ENCODE peak calls at places on chromosomes 11 and 22, in four cellular contexts. J is astrocyte of the spinal cord, T is uterus, C is AG09309. Y is an unnamed sample.

GRCh38 chr11:2555376-2555775 is 110.6 kb downstream of the KCNQ1 start:
- DNase-seq in J (no peak), T (no peak), C (no peak), Y (no peak)

GRCh38 chr11:112241486-112241885 is 15.3 kb downstream of the PTS start:
- DNase-seq in J (peak), T (peak), C (peak), Y (peak)

GRCh38 chr11:129698212-129698611 is 117.4 kb upstream of the TMEM45B start:
- DNase-seq in J (no peak), T (no peak), C (no peak), Y (no peak)

GRCh38 chr22:48153726-48154125 is 1391.3 kb downstream of the TBC1D22A start:
- DNase-seq in J (no peak), T (no peak), C (no peak), Y (no peak)

GRCh38 chr11:108958446-108959123 is 293.7 kb downstream of the DDX10 start:
- DNase-seq in J (peak), T (no peak), C (no peak), Y (no peak)

GRCh38 chr11:43579919-43580276 is 100.6 kb upstream of the HSD17B12 start:
- DNase-seq in J (no peak), T (no peak), C (no peak), Y (no peak)

GRCh38 chr11:47245586-47246357 is 2.8 kb downstream of the ACP2 start:
- DNase-seq in J (no peak), T (no peak), C (no peak), Y (no peak)

GRCh38 chr11:96065379-96065778 is 141.5 kb upstream of the MTMR2 start:
- DNase-seq in J (no peak), T (no peak), C (no peak), Y (no peak)

GRCh38 chr11:2305140-2305861 is 3.5 kb downstream of the TSPAN32 start:
- DNase-seq in J (peak), T (peak), C (peak), Y (no peak)

GRCh38 chr11:111604392-111605009 is 2.3 kb downstream of the SIK2 start:
- DNase-seq in J (peak), T (no peak), C (no peak), Y (peak)

GRCh38 chr11:126564588-126564987 is 209.1 kb downstream of the ST3GAL4 start:
- DNase-seq in J (no peak), T (no peak), C (no peak), Y (no peak)

GRCh38 chr11:109424893-109425292 is 2.9 kb downstream of the C11orf87 start:
- DNase-seq in J (no peak), T (no peak), C (no peak), Y (no peak)

GRCh38 chr11:65382804-65383368 is 440 bp upstream of the SLC25A45 start:
- DNase-seq in J (no peak), T (no peak), C (no peak), Y (no peak)

DNA sequence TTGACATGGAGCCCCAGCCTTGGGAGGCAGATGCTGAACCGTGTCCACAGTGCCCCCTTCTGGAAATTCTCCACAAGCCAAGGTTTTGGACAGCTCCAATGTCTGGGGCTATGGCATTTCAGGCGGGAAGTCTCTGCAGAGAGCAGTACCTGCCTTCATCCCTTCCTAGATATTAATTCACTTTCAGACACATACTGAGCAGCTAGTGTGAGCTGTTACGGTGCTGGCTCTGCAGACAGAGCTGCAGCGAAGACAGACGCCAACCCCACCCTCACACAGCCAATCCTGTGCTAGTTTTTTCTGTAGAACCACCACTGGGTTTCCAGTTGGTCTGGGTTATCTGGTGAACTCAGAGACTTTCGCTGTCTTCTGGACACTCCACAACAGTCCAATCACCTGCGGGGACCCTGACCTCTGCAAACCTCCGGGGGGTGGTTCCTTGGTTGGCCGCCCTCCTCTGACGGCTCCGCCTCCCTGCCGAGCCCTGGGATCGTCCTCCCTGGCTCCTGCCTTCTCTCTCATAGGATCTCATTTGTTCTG is 9.1 kb downstream of the LMF2 start:
- DNase-seq in J (peak), T (no peak), C (no peak), Y (no peak)
- H3K4me3 ChIP-seq in J (no peak), T (no peak), C (no peak), Y (no peak)

DNA sequence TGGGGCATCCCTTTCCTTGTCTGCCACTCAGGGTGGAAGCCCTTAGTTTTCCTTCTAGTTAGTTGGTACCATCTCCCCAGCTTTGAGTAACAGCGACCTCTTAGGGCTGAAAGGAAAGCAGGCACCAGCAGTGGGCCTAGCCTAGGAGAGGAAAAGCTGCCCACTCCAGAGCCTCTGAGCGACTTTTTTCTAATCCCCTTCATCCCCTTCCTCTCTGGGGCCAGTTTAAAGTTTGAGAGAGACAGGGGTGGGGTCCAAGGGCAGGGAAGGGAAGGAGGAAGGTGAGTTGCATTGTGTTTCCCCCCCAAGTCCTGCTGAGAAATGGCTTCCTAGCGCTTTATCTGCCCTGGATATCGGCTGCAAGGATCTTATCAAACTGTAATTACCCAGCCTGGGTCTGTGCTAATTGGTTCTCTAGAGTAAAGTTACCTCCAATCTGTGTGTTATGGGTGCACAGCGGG is 573.9 kb upstream of the CADM1 start:
- DNase-seq in J (no peak), T (no peak), C (no peak), Y (no peak)
- TF ChIP-seq CTCF in J (peak), T (no peak), C (peak), Y (peak)

GRCh38 chr11:78023426-78023825 is 350 bp upstream of the KCTD14 start:
- DNase-seq in J (no peak), T (no peak), C (no peak), Y (no peak)
- H3K4me3 ChIP-seq in J (peak), T (peak), C (peak), Y (peak)

GRCh38 chr11:8230178-8230859 is 33.4 kb downstream of the LMO1 start:
- DNase-seq in J (no peak), T (no peak), C (no peak), Y (no peak)
- TF ChIP-seq CTCF in J (no peak), T (no peak), C (no peak), Y (peak)

GRCh38 chr11:721347-721912 is 15.4 kb downstream of the EPS8L2 start:
- DNase-seq in J (no peak), T (no peak), C (no peak), Y (no peak)
- H3K4me3 ChIP-seq in J (no peak), T (no peak), C (no peak), Y (no peak)

GRCh38 chr22:26767351-26767970 is 110.1 kb downstream of the MIAT start:
- DNase-seq in J (no peak), T (no peak), C (no peak), Y (no peak)

GRCh38 chr22:26768986-26769385 is 111.6 kb downstream of the MIAT start:
- DNase-seq in J (no peak), T (no peak), C (no peak), Y (no peak)

GRCh38 chr22:26762503-26763170 is 105.2 kb downstream of the MIAT start:
- DNase-seq in J (no peak), T (no peak), C (no peak), Y (no peak)

GRCh38 chr22:26766510-26767350 is 109.3 kb downstream of the MIAT start:
- DNase-seq in J (no peak), T (no peak), C (no peak), Y (no peak)

GRCh38 chr22:26763633-26764295 is 106.4 kb downstream of the MIAT start:
- DNase-seq in J (no peak), T (peak), C (peak), Y (no peak)
- TF ChIP-seq CTCF in J (no peak), T (no peak), C (no peak), Y (no peak)

GRCh38 chr11:32893947-32894827 is 1.6 kb downstream of the QSER1 start:
- DNase-seq in J (peak), T (no peak), C (peak), Y (peak)

GRCh38 chr11:32892355-32893090 is at the start of gene QSER1:
- DNase-seq in J (peak), T (peak), C (no peak), Y (no peak)

GRCh38 chr11:32893091-32893946 is 708 bp downstream of the QSER1 start:
- DNase-seq in J (peak), T (peak), C (no peak), Y (no peak)

GRCh38 chr11:32897103-32897502 is 4.5 kb downstream of the QSER1 start:
- DNase-seq in J (no peak), T (no peak), C (no peak), Y (no peak)

GRCh38 chr11:32895471-32895870 is 2.9 kb downstream of the QSER1 start:
- DNase-seq in J (no peak), T (no peak), C (no peak), Y (no peak)
- H3K4me3 ChIP-seq in J (no peak), T (no peak), C (no peak), Y (no peak)

GRCh38 chr11:61769169-61769920 is 16.9 kb downstream of the MYRF start:
- DNase-seq in J (peak), T (no peak), C (no peak), Y (no peak)
- TF ChIP-seq CTCF in J (peak), T (no peak), C (peak), Y (peak)